ENCODE peak calls at places on chromosomes 16 and 17, in four cellular contexts. One of them, this sample, is unnamed.

GRCh38 chr17:42365136-42365535 is 23.1 kb downstream of the STAT3 start:
- DNase-seq in CD8-positive, alpha-beta T cell: no peak
- DNase-seq in WERI-Rb-1: no peak
- DNase-seq in stimulated activated CD4-positive, alpha-beta T cell treated with anti-CD3 and anti-CD28 coated beads, TNF-alpha, amount 100 ng/mL, for 48 hours: no peak
- DNase-seq in this sample: no peak

GRCh38 chr17:77501101-77501566 is 360.4 kb downstream of the SEC14L1 start:
- DNase-seq in CD8-positive, alpha-beta T cell: peak
- DNase-seq in WERI-Rb-1: peak
- DNase-seq in stimulated activated CD4-positive, alpha-beta T cell treated with anti-CD3 and anti-CD28 coated beads, TNF-alpha, amount 100 ng/mL, for 48 hours: peak
- DNase-seq in this sample: peak

GRCh38 chr16:10576390-10577304 is 3.8 kb downstream of the EMP2 start:
- DNase-seq in CD8-positive, alpha-beta T cell: no peak
- DNase-seq in stimulated activated CD4-positive, alpha-beta T cell treated with anti-CD3 and anti-CD28 coated beads, TNF-alpha, amount 100 ng/mL, for 48 hours: no peak
- DNase-seq in WERI-Rb-1: no peak
- DNase-seq in this sample: no peak

GRCh38 chr16:64362193-64362592 is 759.7 kb downstream of the CDH11 start:
- DNase-seq in CD8-positive, alpha-beta T cell: no peak
- DNase-seq in WERI-Rb-1: no peak
- DNase-seq in stimulated activated CD4-positive, alpha-beta T cell treated with anti-CD3 and anti-CD28 coated beads, TNF-alpha, amount 100 ng/mL, for 48 hours: no peak
- DNase-seq in this sample: no peak

GRCh38 chr16:4651842-4652241 is 27.2 kb downstream of the MGRN1 start:
- DNase-seq in CD8-positive, alpha-beta T cell: no peak
- DNase-seq in WERI-Rb-1: no peak
- DNase-seq in stimulated activated CD4-positive, alpha-beta T cell treated with anti-CD3 and anti-CD28 coated beads, TNF-alpha, amount 100 ng/mL, for 48 hours: no peak
- DNase-seq in this sample: no peak

GRCh38 chr17:30161601-30162000 is 45.0 kb downstream of the NSRP1 start:
- DNase-seq in stimulated activated CD4-positive, alpha-beta T cell treated with anti-CD3 and anti-CD28 coated beads, TNF-alpha, amount 100 ng/mL, for 48 hours: no peak
- DNase-seq in WERI-Rb-1: no peak
- DNase-seq in CD8-positive, alpha-beta T cell: no peak
- DNase-seq in this sample: no peak

GRCh38 chr17:44786551-44787081 is 27.8 kb downstream of the ADAM11 start:
- DNase-seq in CD8-positive, alpha-beta T cell: no peak
- DNase-seq in WERI-Rb-1: no peak
- DNase-seq in stimulated activated CD4-positive, alpha-beta T cell treated with anti-CD3 and anti-CD28 coated beads, TNF-alpha, amount 100 ng/mL, for 48 hours: no peak
- DNase-seq in this sample: no peak

GRCh38 chr17:19812407-19812806 is 55.3 kb downstream of the ULK2 start:
- DNase-seq in CD8-positive, alpha-beta T cell: no peak
- DNase-seq in stimulated activated CD4-positive, alpha-beta T cell treated with anti-CD3 and anti-CD28 coated beads, TNF-alpha, amount 100 ng/mL, for 48 hours: no peak
- DNase-seq in WERI-Rb-1: peak
- DNase-seq in this sample: no peak

GRCh38 chr16:80350066-80350465 is 190.7 kb upstream of the DYNLRB2 start:
- DNase-seq in WERI-Rb-1: no peak
- DNase-seq in stimulated activated CD4-positive, alpha-beta T cell treated with anti-CD3 and anti-CD28 coated beads, TNF-alpha, amount 100 ng/mL, for 48 hours: no peak
- DNase-seq in CD8-positive, alpha-beta T cell: no peak
- DNase-seq in this sample: no peak

GRCh38 chr17:1275962-1276736 is 3.3 kb upstream of the TRARG1 start:
- DNase-seq in stimulated activated CD4-positive, alpha-beta T cell treated with anti-CD3 and anti-CD28 coated beads, TNF-alpha, amount 100 ng/mL, for 48 hours: peak
- DNase-seq in WERI-Rb-1: peak
- DNase-seq in CD8-positive, alpha-beta T cell: peak
- DNase-seq in this sample: no peak

GRCh38 chr17:80252871-80253270 is 7.8 kb upstream of the RNF213 start:
- DNase-seq in CD8-positive, alpha-beta T cell: peak
- DNase-seq in stimulated activated CD4-positive, alpha-beta T cell treated with anti-CD3 and anti-CD28 coated beads, TNF-alpha, amount 100 ng/mL, for 48 hours: peak
- DNase-seq in WERI-Rb-1: peak
- DNase-seq in this sample: peak

GRCh38 chr17:7823581-7824001 is 10.4 kb upstream of the KDM6B start:
- DNase-seq in WERI-Rb-1: no peak
- DNase-seq in stimulated activated CD4-positive, alpha-beta T cell treated with anti-CD3 and anti-CD28 coated beads, TNF-alpha, amount 100 ng/mL, for 48 hours: no peak
- DNase-seq in CD8-positive, alpha-beta T cell: no peak
- DNase-seq in this sample: no peak

GRCh38 chr16:50442221-50442620 is 73.4 kb upstream of the BRD7 start:
- DNase-seq in stimulated activated CD4-positive, alpha-beta T cell treated with anti-CD3 and anti-CD28 coated beads, TNF-alpha, amount 100 ng/mL, for 48 hours: no peak
- DNase-seq in WERI-Rb-1: no peak
- DNase-seq in CD8-positive, alpha-beta T cell: no peak
- DNase-seq in this sample: no peak

GRCh38 chr16:53913082-53913870 is 209.3 kb downstream of the FTO start:
- DNase-seq in stimulated activated CD4-positive, alpha-beta T cell treated with anti-CD3 and anti-CD28 coated beads, TNF-alpha, amount 100 ng/mL, for 48 hours: peak
- DNase-seq in WERI-Rb-1: no peak
- DNase-seq in CD8-positive, alpha-beta T cell: no peak
- DNase-seq in this sample: no peak

GRCh38 chr17:2025622-2026309 is 632 bp upstream of the RTN4RL1 start:
- DNase-seq in CD8-positive, alpha-beta T cell: peak
- DNase-seq in WERI-Rb-1: peak
- DNase-seq in stimulated activated CD4-positive, alpha-beta T cell treated with anti-CD3 and anti-CD28 coated beads, TNF-alpha, amount 100 ng/mL, for 48 hours: no peak
- DNase-seq in this sample: no peak

GRCh38 chr16:24837969-24838368 is 7.8 kb upstream of the SLC5A11 start:
- DNase-seq in stimulated activated CD4-positive, alpha-beta T cell treated with anti-CD3 and anti-CD28 coated beads, TNF-alpha, amount 100 ng/mL, for 48 hours: no peak
- DNase-seq in CD8-positive, alpha-beta T cell: no peak
- DNase-seq in WERI-Rb-1: no peak
- DNase-seq in this sample: no peak

GRCh38 chr17:19270347-19270950 is 33.3 kb downstream of the EPN2 start:
- DNase-seq in WERI-Rb-1: no peak
- DNase-seq in stimulated activated CD4-positive, alpha-beta T cell treated with anti-CD3 and anti-CD28 coated beads, TNF-alpha, amount 100 ng/mL, for 48 hours: no peak
- DNase-seq in CD8-positive, alpha-beta T cell: no peak
- DNase-seq in this sample: no peak

GRCh38 chr17:16981928-16982327 is 10.0 kb upstream of the TNFRSF13B start:
- DNase-seq in stimulated activated CD4-positive, alpha-beta T cell treated with anti-CD3 and anti-CD28 coated beads, TNF-alpha, amount 100 ng/mL, for 48 hours: no peak
- DNase-seq in WERI-Rb-1: no peak
- DNase-seq in CD8-positive, alpha-beta T cell: no peak
- DNase-seq in this sample: no peak

GRCh38 chr17:17079336-17079735 is 37.1 kb downstream of the MPRIP start:
- DNase-seq in WERI-Rb-1: peak
- DNase-seq in stimulated activated CD4-positive, alpha-beta T cell treated with anti-CD3 and anti-CD28 coated beads, TNF-alpha, amount 100 ng/mL, for 48 hours: no peak
- DNase-seq in CD8-positive, alpha-beta T cell: no peak
- DNase-seq in this sample: no peak

GRCh38 chr17:13575922-13576419 is 25.8 kb downstream of the HS3ST3A1 start:
- DNase-seq in WERI-Rb-1: no peak
- DNase-seq in stimulated activated CD4-positive, alpha-beta T cell treated with anti-CD3 and anti-CD28 coated beads, TNF-alpha, amount 100 ng/mL, for 48 hours: no peak
- DNase-seq in CD8-positive, alpha-beta T cell: no peak
- DNase-seq in this sample: no peak

GRCh38 chr17:7717756-7718350 is 309 bp downstream of the DNAH2 start:
- DNase-seq in WERI-Rb-1: no peak
- DNase-seq in stimulated activated CD4-positive, alpha-beta T cell treated with anti-CD3 and anti-CD28 coated beads, TNF-alpha, amount 100 ng/mL, for 48 hours: no peak
- DNase-seq in CD8-positive, alpha-beta T cell: peak
- DNase-seq in this sample: no peak

GRCh38 chr17:32483451-32484019 is 3.3 kb upstream of the CDK5R1 start:
- DNase-seq in stimulated activated CD4-positive, alpha-beta T cell treated with anti-CD3 and anti-CD28 coated beads, TNF-alpha, amount 100 ng/mL, for 48 hours: no peak
- DNase-seq in WERI-Rb-1: peak
- DNase-seq in CD8-positive, alpha-beta T cell: peak
- DNase-seq in this sample: no peak

GRCh38 chr16:72872966-72873365 is 175.0 kb downstream of the ZFHX3 start:
- DNase-seq in WERI-Rb-1: no peak
- DNase-seq in stimulated activated CD4-positive, alpha-beta T cell treated with anti-CD3 and anti-CD28 coated beads, TNF-alpha, amount 100 ng/mL, for 48 hours: no peak
- DNase-seq in CD8-positive, alpha-beta T cell: no peak
- DNase-seq in this sample: no peak

GRCh38 chr16:83779881-83780280 is 27.9 kb upstream of the HSBP1 start:
- DNase-seq in stimulated activated CD4-positive, alpha-beta T cell treated with anti-CD3 and anti-CD28 coated beads, TNF-alpha, amount 100 ng/mL, for 48 hours: no peak
- DNase-seq in CD8-positive, alpha-beta T cell: no peak
- DNase-seq in WERI-Rb-1: no peak
- DNase-seq in this sample: no peak

GRCh38 chr17:40722146-40722720 is 18.7 kb upstream of the KRT24 start:
- DNase-seq in WERI-Rb-1: no peak
- DNase-seq in CD8-positive, alpha-beta T cell: no peak
- DNase-seq in stimulated activated CD4-positive, alpha-beta T cell treated with anti-CD3 and anti-CD28 coated beads, TNF-alpha, amount 100 ng/mL, for 48 hours: no peak
- DNase-seq in this sample: no peak

GRCh38 chr17:79513805-79514535 is 96.9 kb downstream of the RBFOX3 start:
- DNase-seq in stimulated activated CD4-positive, alpha-beta T cell treated with anti-CD3 and anti-CD28 coated beads, TNF-alpha, amount 100 ng/mL, for 48 hours: no peak
- DNase-seq in WERI-Rb-1: no peak
- DNase-seq in CD8-positive, alpha-beta T cell: no peak
- DNase-seq in this sample: no peak

GRCh38 chr17:57604771-57605733 is 140.0 kb downstream of the CCDC182 start:
- DNase-seq in WERI-Rb-1: peak
- DNase-seq in CD8-positive, alpha-beta T cell: peak
- DNase-seq in stimulated activated CD4-positive, alpha-beta T cell treated with anti-CD3 and anti-CD28 coated beads, TNF-alpha, amount 100 ng/mL, for 48 hours: no peak
- DNase-seq in this sample: no peak

GRCh38 chr17:9080296-9080914 is 59.1 kb downstream of the NTN1 start:
- DNase-seq in CD8-positive, alpha-beta T cell: no peak
- DNase-seq in WERI-Rb-1: no peak
- DNase-seq in stimulated activated CD4-positive, alpha-beta T cell treated with anti-CD3 and anti-CD28 coated beads, TNF-alpha, amount 100 ng/mL, for 48 hours: no peak
- DNase-seq in this sample: no peak

GRCh38 chr16:3819741-3820724 is 60.5 kb downstream of the CREBBP start:
- DNase-seq in WERI-Rb-1: no peak
- DNase-seq in CD8-positive, alpha-beta T cell: no peak
- DNase-seq in stimulated activated CD4-positive, alpha-beta T cell treated with anti-CD3 and anti-CD28 coated beads, TNF-alpha, amount 100 ng/mL, for 48 hours: no peak
- DNase-seq in this sample: no peak

GRCh38 chr16:6008656-6009055 is 911.1 kb upstream of the EEF2KMT start:
- DNase-seq in WERI-Rb-1: no peak
- DNase-seq in stimulated activated CD4-positive, alpha-beta T cell treated with anti-CD3 and anti-CD28 coated beads, TNF-alpha, amount 100 ng/mL, for 48 hours: no peak
- DNase-seq in CD8-positive, alpha-beta T cell: no peak
- DNase-seq in this sample: no peak

GRCh38 chr17:44217738-44218343 is 1.6 kb downstream of the UBTF start:
- DNase-seq in WERI-Rb-1: no peak
- DNase-seq in CD8-positive, alpha-beta T cell: no peak
- DNase-seq in stimulated activated CD4-positive, alpha-beta T cell treated with anti-CD3 and anti-CD28 coated beads, TNF-alpha, amount 100 ng/mL, for 48 hours: no peak
- DNase-seq in this sample: no peak

This sample was measured in KG1.